ENCODE peak calls at places on chromosome 21, in five cellular contexts. One of them, this sample, is unnamed.

GRCh38 chr21:28952686-28953085 is 40.0 kb downstream of the LTN1 start:
- DNase-seq in PC-3: peak
- DNase-seq in pancreas: no peak
- DNase-seq in CD8-positive, alpha-beta memory T cell: no peak
- DNase-seq in K562: no peak
- DNase-seq in this sample: no peak

GRCh38 chr21:45937721-45938452 is 43.7 kb upstream of the COL6A1 start:
- DNase-seq in PC-3: no peak
- DNase-seq in pancreas: peak
- DNase-seq in CD8-positive, alpha-beta memory T cell: no peak
- DNase-seq in K562: no peak
- DNase-seq in this sample: no peak

GRCh38 chr21:40795313-40795712 is 51.6 kb downstream of the DSCAM start:
- DNase-seq in PC-3: no peak
- DNase-seq in pancreas: no peak
- DNase-seq in CD8-positive, alpha-beta memory T cell: no peak
- DNase-seq in K562: no peak
- DNase-seq in this sample: no peak

GRCh38 chr21:43864806-43865470 is at the start of gene AGPAT3:
- DNase-seq in PC-3: peak
- DNase-seq in pancreas: peak
- DNase-seq in CD8-positive, alpha-beta memory T cell: peak
- DNase-seq in K562: peak
- DNase-seq in this sample: no peak

GRCh38 chr21:23853796-23854379 is 1753.4 kb downstream of the MRPL39 start:
- DNase-seq in PC-3: peak
- DNase-seq in pancreas: no peak
- DNase-seq in CD8-positive, alpha-beta memory T cell: no peak
- DNase-seq in K562: peak
- DNase-seq in this sample: no peak

GRCh38 chr21:45115141-45115540 is 40.8 kb downstream of the ADARB1 start:
- DNase-seq in PC-3: no peak
- DNase-seq in pancreas: no peak
- DNase-seq in CD8-positive, alpha-beta memory T cell: no peak
- DNase-seq in K562: no peak
- DNase-seq in this sample: no peak

GRCh38 chr21:32437729-32438128 is 25.2 kb downstream of the EVA1C start:
- DNase-seq in PC-3: no peak
- DNase-seq in pancreas: no peak
- DNase-seq in CD8-positive, alpha-beta memory T cell: no peak
- DNase-seq in K562: no peak
- DNase-seq in this sample: no peak

GRCh38 chr21:46431448-46431847 is 27.2 kb upstream of the DIP2A start:
- DNase-seq in PC-3: no peak
- DNase-seq in pancreas: no peak
- DNase-seq in CD8-positive, alpha-beta memory T cell: no peak
- DNase-seq in K562: no peak
- DNase-seq in this sample: no peak

GRCh38 chr21:33374080-33374873 is 28.9 kb upstream of the IFNGR2 start:
- DNase-seq in PC-3: peak
- DNase-seq in pancreas: no peak
- DNase-seq in CD8-positive, alpha-beta memory T cell: peak
- DNase-seq in K562: peak
- DNase-seq in this sample: no peak

GRCh38 chr21:46308431-46308830 is 15.2 kb downstream of the C21orf58 start:
- DNase-seq in PC-3: no peak
- DNase-seq in pancreas: no peak
- DNase-seq in CD8-positive, alpha-beta memory T cell: no peak
- DNase-seq in K562: no peak
- DNase-seq in this sample: no peak

GRCh38 chr21:14119038-14119437 is 91.7 kb downstream of the LIPI start:
- DNase-seq in PC-3: no peak
- DNase-seq in pancreas: no peak
- DNase-seq in CD8-positive, alpha-beta memory T cell: no peak
- DNase-seq in K562: peak
- DNase-seq in this sample: no peak

GRCh38 chr21:46054447-46054846 is 43.5 kb upstream of the COL6A2 start:
- DNase-seq in PC-3: no peak
- DNase-seq in pancreas: no peak
- DNase-seq in CD8-positive, alpha-beta memory T cell: no peak
- DNase-seq in K562: no peak
- DNase-seq in this sample: no peak

GRCh38 chr21:31370893-31371652 is 27.0 kb upstream of the TIAM1 start:
- DNase-seq in PC-3: no peak
- DNase-seq in pancreas: no peak
- DNase-seq in CD8-positive, alpha-beta memory T cell: no peak
- DNase-seq in K562: no peak
- DNase-seq in this sample: no peak

GRCh38 chr21:26795866-26796329 is 49.3 kb downstream of the ADAMTS1 start:
- DNase-seq in PC-3: peak
- DNase-seq in pancreas: no peak
- DNase-seq in CD8-positive, alpha-beta memory T cell: no peak
- DNase-seq in K562: no peak
- DNase-seq in this sample: peak

GRCh38 chr21:31862078-31862477 is 10.7 kb upstream of the HUNK start:
- DNase-seq in PC-3: no peak
- DNase-seq in pancreas: no peak
- DNase-seq in CD8-positive, alpha-beta memory T cell: no peak
- DNase-seq in K562: no peak
- DNase-seq in this sample: no peak

GRCh38 chr21:28687571-28687970 is 305.1 kb downstream of the LTN1 start:
- DNase-seq in PC-3: peak
- DNase-seq in pancreas: no peak
- DNase-seq in CD8-positive, alpha-beta memory T cell: no peak
- DNase-seq in K562: no peak
- DNase-seq in this sample: no peak

GRCh38 chr21:32306021-32306780 is 7.5 kb downstream of the MRAP start:
- DNase-seq in PC-3: no peak
- DNase-seq in pancreas: no peak
- DNase-seq in CD8-positive, alpha-beta memory T cell: no peak
- DNase-seq in K562: no peak
- DNase-seq in this sample: peak

GRCh38 chr21:36260030-36260787 is 59.8 kb upstream of the MORC3 start:
- DNase-seq in PC-3: peak
- DNase-seq in pancreas: no peak
- DNase-seq in CD8-positive, alpha-beta memory T cell: peak
- DNase-seq in K562: peak
- DNase-seq in this sample: peak

GRCh38 chr21:44681861-44682579 is at the start of gene KRTAP12-1:
- DNase-seq in PC-3: no peak
- DNase-seq in pancreas: no peak
- DNase-seq in CD8-positive, alpha-beta memory T cell: no peak
- DNase-seq in K562: no peak
- DNase-seq in this sample: no peak

GRCh38 chr21:24395320-24395933 is 1211.9 kb downstream of the MRPL39 start:
- DNase-seq in PC-3: no peak
- DNase-seq in pancreas: no peak
- DNase-seq in CD8-positive, alpha-beta memory T cell: no peak
- DNase-seq in K562: no peak
- DNase-seq in this sample: no peak

GRCh38 chr21:45543710-45544448 is 1.6 kb upstream of the SLC19A1 start:
- DNase-seq in PC-3: no peak
- DNase-seq in pancreas: peak
- DNase-seq in CD8-positive, alpha-beta memory T cell: no peak
- DNase-seq in K562: no peak
- DNase-seq in this sample: no peak

GRCh38 chr21:14870841-14871126 is 194.0 kb downstream of the NRIP1 start:
- DNase-seq in PC-3: no peak
- DNase-seq in pancreas: no peak
- DNase-seq in CD8-positive, alpha-beta memory T cell: no peak
- DNase-seq in K562: no peak
- DNase-seq in this sample: no peak

GRCh38 chr21:20617130-20617529 is 381.1 kb upstream of the NCAM2 start:
- DNase-seq in PC-3: no peak
- DNase-seq in pancreas: no peak
- DNase-seq in CD8-positive, alpha-beta memory T cell: no peak
- DNase-seq in K562: no peak
- DNase-seq in this sample: no peak

GRCh38 chr21:32353002-32353711 is 39.7 kb downstream of the URB1 start:
- DNase-seq in PC-3: no peak
- DNase-seq in pancreas: no peak
- DNase-seq in CD8-positive, alpha-beta memory T cell: no peak
- DNase-seq in K562: no peak
- DNase-seq in this sample: no peak

GRCh38 chr21:36699546-36700294 is 805 bp downstream of the SIM2 start:
- DNase-seq in PC-3: peak
- DNase-seq in pancreas: peak
- DNase-seq in CD8-positive, alpha-beta memory T cell: no peak
- DNase-seq in K562: no peak
- DNase-seq in this sample: no peak

GRCh38 chr21:28867401-28867800 is 125.3 kb downstream of the LTN1 start:
- DNase-seq in PC-3: no peak
- DNase-seq in pancreas: no peak
- DNase-seq in CD8-positive, alpha-beta memory T cell: no peak
- DNase-seq in K562: no peak
- DNase-seq in this sample: no peak

GRCh38 chr21:44927587-44928461 is 7.1 kb upstream of the ITGB2 start:
- DNase-seq in PC-3: peak
- DNase-seq in pancreas: peak
- DNase-seq in CD8-positive, alpha-beta memory T cell: peak
- DNase-seq in K562: peak
- DNase-seq in this sample: peak

GRCh38 chr21:33492571-33492970 is 1.1 kb upstream of the DNAJC28 start:
- DNase-seq in PC-3: peak
- DNase-seq in pancreas: no peak
- DNase-seq in CD8-positive, alpha-beta memory T cell: no peak
- DNase-seq in K562: no peak
- DNase-seq in this sample: no peak

GRCh38 chr21:36511484-36512227 is 31.7 kb upstream of the CLDN14 start:
- DNase-seq in PC-3: no peak
- DNase-seq in pancreas: no peak
- DNase-seq in CD8-positive, alpha-beta memory T cell: no peak
- DNase-seq in K562: no peak
- DNase-seq in this sample: no peak

GRCh38 chr21:45515241-45516061 is 26.8 kb downstream of the SLC19A1 start:
- DNase-seq in PC-3: peak
- DNase-seq in pancreas: peak
- DNase-seq in CD8-positive, alpha-beta memory T cell: no peak
- DNase-seq in K562: no peak
- DNase-seq in this sample: no peak

GRCh38 chr21:36927718-36928117 is 38.8 kb downstream of the HLCS start:
- DNase-seq in PC-3: peak
- DNase-seq in pancreas: peak
- DNase-seq in CD8-positive, alpha-beta memory T cell: peak
- DNase-seq in K562: peak
- DNase-seq in this sample: peak

GRCh38 chr21:43904316-43904925 is 39.4 kb downstream of the AGPAT3 start:
- DNase-seq in PC-3: no peak
- DNase-seq in pancreas: no peak
- DNase-seq in CD8-positive, alpha-beta memory T cell: no peak
- DNase-seq in K562: no peak
- DNase-seq in this sample: no peak

GRCh38 chr21:44436958-44437357 is 18.4 kb upstream of the LRRC3 start:
- DNase-seq in PC-3: no peak
- DNase-seq in pancreas: no peak
- DNase-seq in CD8-positive, alpha-beta memory T cell: no peak
- DNase-seq in K562: no peak
- DNase-seq in this sample: no peak

GRCh38 chr21:43916691-43917514 is 51.9 kb downstream of the AGPAT3 start:
- DNase-seq in PC-3: no peak
- DNase-seq in pancreas: no peak
- DNase-seq in CD8-positive, alpha-beta memory T cell: peak
- DNase-seq in K562: peak
- DNase-seq in this sample: no peak

GRCh38 chr21:39658066-39658465 is 45.3 kb downstream of the B3GALT5 start:
- DNase-seq in PC-3: no peak
- DNase-seq in pancreas: no peak
- DNase-seq in CD8-positive, alpha-beta memory T cell: no peak
- DNase-seq in K562: no peak
- DNase-seq in this sample: no peak

GRCh38 chr21:39659070-39659815 is 46.5 kb downstream of the B3GALT5 start:
- DNase-seq in PC-3: no peak
- DNase-seq in pancreas: no peak
- DNase-seq in CD8-positive, alpha-beta memory T cell: no peak
- DNase-seq in K562: no peak
- DNase-seq in this sample: no peak

GRCh38 chr21:39655589-39655988 is 42.8 kb downstream of the B3GALT5 start:
- DNase-seq in PC-3: no peak
- DNase-seq in pancreas: no peak
- DNase-seq in CD8-positive, alpha-beta memory T cell: no peak
- DNase-seq in K562: no peak
- DNase-seq in this sample: no peak

GRCh38 chr21:39656209-39656608 is 43.5 kb downstream of the B3GALT5 start:
- DNase-seq in PC-3: no peak
- DNase-seq in pancreas: no peak
- DNase-seq in CD8-positive, alpha-beta memory T cell: no peak
- DNase-seq in K562: no peak
- DNase-seq in this sample: no peak

GRCh38 chr21:39657091-39657689 is 44.5 kb downstream of the B3GALT5 start:
- DNase-seq in PC-3: no peak
- DNase-seq in pancreas: no peak
- DNase-seq in CD8-positive, alpha-beta memory T cell: no peak
- DNase-seq in K562: no peak
- DNase-seq in this sample: no peak
- H3K27ac ChIP-seq in PC-3: no peak
- H3K27ac ChIP-seq in pancreas: peak
- H3K27ac ChIP-seq in CD8-positive, alpha-beta memory T cell: no peak
- H3K27ac ChIP-seq in K562: no peak
- H3K27ac ChIP-seq in this sample: no peak

GRCh38 chr21:41876928-41877652 is 2.1 kb downstream of the PRDM15 start:
- DNase-seq in PC-3: no peak
- DNase-seq in pancreas: no peak
- DNase-seq in CD8-positive, alpha-beta memory T cell: no peak
- DNase-seq in K562: no peak
- DNase-seq in this sample: no peak
- H3K27ac ChIP-seq in PC-3: no peak
- H3K27ac ChIP-seq in pancreas: no peak
- H3K27ac ChIP-seq in CD8-positive, alpha-beta memory T cell: no peak
- H3K27ac ChIP-seq in K562: peak
- H3K27ac ChIP-seq in this sample: no peak

DNA sequence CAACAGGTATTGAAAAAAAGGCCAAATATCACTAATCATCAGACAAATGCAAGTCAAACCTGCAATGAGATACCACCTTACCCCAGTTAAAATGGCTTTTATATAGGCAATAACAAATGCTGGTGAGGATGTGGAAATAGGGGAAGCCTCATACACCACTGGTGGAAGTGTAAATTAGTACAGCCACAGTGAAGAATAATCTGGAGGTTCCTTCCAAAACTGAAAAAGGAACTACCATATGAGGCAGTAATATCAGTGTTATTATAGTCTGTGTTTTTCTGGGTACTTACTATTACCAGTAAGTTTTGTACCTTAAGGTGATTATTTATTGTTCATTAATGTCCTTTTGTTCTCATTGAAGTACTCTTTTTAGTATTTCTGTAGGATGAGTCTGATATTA is 201.3 kb downstream of the MRPL39 start:
- DNase-seq in PC-3: no peak
- DNase-seq in pancreas: no peak
- DNase-seq in CD8-positive, alpha-beta memory T cell: no peak
- DNase-seq in K562: no peak
- DNase-seq in this sample: no peak
- H3K27ac ChIP-seq in PC-3: no peak
- H3K27ac ChIP-seq in pancreas: no peak
- H3K27ac ChIP-seq in CD8-positive, alpha-beta memory T cell: no peak
- H3K27ac ChIP-seq in K562: no peak
- H3K27ac ChIP-seq in this sample: no peak

GRCh38 chr21:38171723-38172344 is 85.0 kb upstream of the KCNJ15 start:
- DNase-seq in PC-3: peak
- DNase-seq in pancreas: no peak
- DNase-seq in CD8-positive, alpha-beta memory T cell: no peak
- DNase-seq in K562: no peak
- DNase-seq in this sample: no peak
- H3K27ac ChIP-seq in PC-3: peak
- H3K27ac ChIP-seq in pancreas: peak
- H3K27ac ChIP-seq in CD8-positive, alpha-beta memory T cell: no peak
- H3K27ac ChIP-seq in K562: no peak
- H3K27ac ChIP-seq in this sample: no peak

GRCh38 chr21:42234464-42235241 is 15.7 kb downstream of the ABCG1 start:
- DNase-seq in PC-3: peak
- DNase-seq in pancreas: peak
- DNase-seq in CD8-positive, alpha-beta memory T cell: peak
- DNase-seq in K562: peak
- DNase-seq in this sample: peak
- H3K27ac ChIP-seq in PC-3: peak
- H3K27ac ChIP-seq in pancreas: peak
- H3K27ac ChIP-seq in CD8-positive, alpha-beta memory T cell: peak
- H3K27ac ChIP-seq in K562: no peak
- H3K27ac ChIP-seq in this sample: peak

This sample was measured in caudate nucleus.